ENCODE peak calls at places on chromosomes 7 and 10, in six cellular contexts. B is bronchial epithelial cell, S is psoas muscle, M is fibroblast of lung, F is IMR-90, K is HFFc6. V is an unnamed sample.

GRCh38 chr10:71763352-71764127 is 9.8 kb downstream of the VSIR start:
- DNase-seq in B (no peak), S (no peak), M (peak), F (peak), K (no peak), V (no peak)

GRCh38 chr7:41624818-41625217 is 78.1 kb downstream of the INHBA start:
- DNase-seq in B (peak), S (no peak), M (peak), F (peak), K (peak), V (no peak)

GRCh38 chr7:19522486-19522885 is 186.4 kb downstream of the POLR1F start:
- DNase-seq in B (peak), S (no peak), M (peak), F (peak), K (no peak), V (no peak)

GRCh38 chr7:92781117-92781720 is 55.2 kb downstream of the CDK6 start:
- DNase-seq in B (no peak), S (peak), M (peak), F (no peak), K (no peak), V (no peak)

GRCh38 chr10:102419561-102420442 is 834 bp upstream of the FBXL15 start:
- DNase-seq in B (no peak), S (peak), M (peak), F (no peak), K (no peak), V (peak)

GRCh38 chr7:129159539-129159938 is 15.0 kb downstream of the TSPAN33 start:
- DNase-seq in B (no peak), S (no peak), M (no peak), F (no peak), K (no peak), V (no peak)

GRCh38 chr7:159237022-159237421 is 92.4 kb upstream of the VIPR2 start:
- DNase-seq in B (no peak), S (no peak), M (no peak), F (no peak), K (no peak), V (no peak)

GRCh38 chr10:14585287-14586193 is 189.2 kb downstream of the FAM107B start:
- DNase-seq in B (peak), S (no peak), M (no peak), F (no peak), K (no peak), V (no peak)

GRCh38 chr7:64947252-64948000 is 43.4 kb downstream of the ZNF117 start:
- DNase-seq in B (no peak), S (no peak), M (no peak), F (no peak), K (no peak), V (no peak)

GRCh38 chr7:78769551-78770101 is 683.8 kb downstream of the MAGI2 start:
- DNase-seq in B (no peak), S (no peak), M (peak), F (no peak), K (no peak), V (no peak)

GRCh38 chr10:108465871-108466641 is 1301.5 kb upstream of the SORCS1 start:
- DNase-seq in B (peak), S (peak), M (no peak), F (no peak), K (no peak), V (peak)

GRCh38 chr10:88728107-88728763 is 22.2 kb downstream of the LIPK start:
- DNase-seq in B (no peak), S (no peak), M (no peak), F (no peak), K (no peak), V (peak)

GRCh38 chr7:57496395-57496794 is 46.4 kb downstream of the ZNF716 start:
- DNase-seq in B (no peak), S (no peak), M (no peak), F (no peak), K (no peak), V (no peak)

GRCh38 chr7:91293840-91294239 is 29.6 kb downstream of the FZD1 start:
- DNase-seq in B (peak), S (no peak), M (no peak), F (no peak), K (no peak), V (no peak)

GRCh38 chr7:88835147-88835728 is 39.7 kb upstream of the TEX47 start:
- DNase-seq in B (peak), S (no peak), M (no peak), F (no peak), K (no peak), V (peak)

GRCh38 chr10:60757422-60757895 is 20.8 kb upstream of the CDK1 start:
- DNase-seq in B (no peak), S (no peak), M (no peak), F (peak), K (no peak), V (no peak)

GRCh38 chr10:1287493-1288480 is 231.6 kb downstream of the WDR37 start:
- DNase-seq in B (peak), S (no peak), M (no peak), F (no peak), K (no peak), V (no peak)

GRCh38 chr10:93518531-93518930 is 22.1 kb downstream of the CEP55 start:
- DNase-seq in B (no peak), S (no peak), M (no peak), F (no peak), K (no peak), V (no peak)

GRCh38 chr10:4704034-4704545 is 121.9 kb upstream of the AKR1E2 start:
- DNase-seq in B (peak), S (no peak), M (peak), F (peak), K (peak), V (no peak)

GRCh38 chr10:329361-330099 is 194.3 kb downstream of the ZMYND11 start:
- DNase-seq in B (peak), S (peak), M (peak), F (peak), K (peak), V (no peak)

GRCh38 chr7:85480666-85481065 is 293.8 kb upstream of the SEMA3D start:
- DNase-seq in B (no peak), S (no peak), M (no peak), F (no peak), K (no peak), V (no peak)

GRCh38 chr7:141563956-141564623 is 12.9 kb downstream of the AGK start:
- DNase-seq in B (no peak), S (no peak), M (no peak), F (no peak), K (no peak), V (no peak)

GRCh38 chr7:17205850-17206353 is 92.5 kb upstream of the AHR start:
- DNase-seq in B (no peak), S (no peak), M (no peak), F (no peak), K (no peak), V (no peak)

GRCh38 chr10:69802424-69803161 is 887 bp downstream of the COL13A1 start:
- DNase-seq in B (peak), S (peak), M (peak), F (peak), K (peak), V (peak)

GRCh38 chr10:69801434-69802315 is at the start of gene COL13A1:
- DNase-seq in B (peak), S (peak), M (peak), F (peak), K (peak), V (peak)

GRCh38 chr10:69800665-69801064 is 1.0 kb upstream of the COL13A1 start:
- DNase-seq in B (no peak), S (no peak), M (no peak), F (no peak), K (no peak), V (no peak)

GRCh38 chr10:69800109-69800508 is 1.6 kb upstream of the COL13A1 start:
- DNase-seq in B (peak), S (no peak), M (peak), F (peak), K (peak), V (peak)

DNA sequence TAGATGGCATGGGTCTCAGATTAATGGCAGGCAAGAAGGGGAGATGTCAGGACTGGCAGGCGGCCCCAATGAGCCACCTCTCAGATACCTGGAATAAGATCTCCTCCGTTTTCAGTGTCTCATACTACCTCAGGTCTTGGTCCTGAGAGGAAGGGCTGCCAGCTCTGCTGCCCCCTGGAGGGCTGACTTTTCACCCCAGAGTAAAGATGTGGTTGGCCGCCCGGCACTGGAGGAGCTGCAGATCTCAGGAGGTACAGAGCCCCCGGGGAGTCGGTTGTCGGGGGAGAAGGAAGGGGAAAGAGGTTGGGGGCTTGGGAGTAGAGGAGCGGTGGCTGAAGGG is 642 bp upstream of the COL13A1 start:
- DNase-seq in B (peak), S (peak), M (peak), F (peak), K (peak), V (peak)
- TF ChIP-seq CTCF in B (peak), S (peak), M (peak), F (peak), K (peak), V (peak)

DNA sequence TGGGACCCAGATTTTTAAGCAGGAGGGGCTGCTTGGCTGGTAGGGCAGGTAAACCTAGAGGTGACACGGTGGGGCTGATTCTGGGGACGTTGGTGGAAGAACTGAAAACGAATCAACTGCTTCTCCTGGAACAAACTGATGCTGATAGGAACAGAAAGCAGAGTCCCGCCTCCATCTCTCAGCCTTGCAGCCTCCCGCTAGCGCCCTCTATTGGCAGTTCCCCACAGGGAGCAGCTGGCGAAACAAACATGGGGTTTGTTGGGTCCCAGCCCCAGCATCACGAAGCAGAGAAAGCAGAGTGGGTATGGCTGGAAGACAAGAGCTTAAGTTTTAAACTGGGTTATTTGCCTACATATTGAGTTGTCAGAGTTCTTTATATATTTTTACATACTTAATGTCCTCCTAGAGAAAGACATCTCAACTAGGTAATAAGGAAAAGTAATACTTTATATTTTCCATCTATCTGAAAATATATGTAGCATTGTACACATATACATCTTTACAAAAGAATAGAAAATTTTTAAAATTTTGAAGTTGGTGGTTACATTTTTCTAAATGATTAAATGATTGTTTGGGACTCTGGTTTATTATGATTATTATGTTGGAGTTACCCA is 42.3 kb upstream of the FOXI2 start:
- DNase-seq in B (peak), S (no peak), M (no peak), F (no peak), K (no peak), V (peak)
- TF ChIP-seq CTCF in B (peak), S (no peak), M (peak), F (no peak), K (peak), V (peak)

DNA sequence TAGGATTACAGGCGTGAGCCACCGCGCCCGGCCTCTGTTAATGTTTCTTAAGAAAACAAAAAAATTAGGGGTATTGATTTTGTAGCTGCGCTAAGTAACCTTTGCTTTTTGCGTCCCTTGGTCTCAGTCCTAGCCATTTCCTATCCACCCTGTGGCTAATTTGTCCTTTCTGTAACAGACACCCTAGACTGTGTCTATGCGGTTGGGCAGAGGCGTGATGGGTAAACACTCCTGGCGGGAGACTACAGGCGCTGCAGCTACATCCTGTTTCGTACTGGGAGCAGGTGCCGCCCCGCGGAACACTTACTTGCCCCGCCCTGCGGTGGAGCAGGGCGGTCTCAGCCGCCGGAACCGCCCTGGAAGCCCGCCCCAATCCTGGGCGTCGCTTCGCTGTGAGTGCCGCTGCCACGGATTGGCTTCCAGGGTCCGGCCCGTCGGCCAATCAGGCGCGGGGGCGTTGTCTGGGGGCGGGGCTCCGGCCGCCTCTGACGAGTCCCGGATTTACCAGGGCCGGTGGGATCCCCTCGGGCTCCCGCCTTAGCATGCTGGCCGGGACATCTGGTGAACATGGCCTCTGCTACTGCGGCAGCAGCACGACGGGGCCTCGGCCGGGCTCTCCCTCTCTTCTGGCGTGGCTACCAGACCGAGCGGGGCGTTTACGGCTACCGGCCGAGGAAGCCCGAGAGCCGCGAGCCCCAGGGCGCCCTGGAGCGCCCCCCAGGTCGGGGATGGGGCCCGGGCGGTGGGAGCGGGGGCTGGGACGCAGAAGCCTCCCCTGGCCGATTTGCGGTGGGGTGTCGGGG is at the start of gene DHTKD1:
- DNase-seq in B (peak), S (peak), M (peak), F (peak), K (peak), V (peak)
- TF ChIP-seq CTCF in B (peak), S (peak), M (peak), F (peak), K (peak), V (peak)

GRCh38 chr10:56449770-56450169 is 88.7 kb upstream of the ZWINT start:
- DNase-seq in B (peak), S (no peak), M (no peak), F (no peak), K (no peak), V (no peak)
- TF ChIP-seq CTCF in B (peak), S (no peak), M (no peak), F (peak), K (peak), V (peak)

GRCh38 chr7:139990142-139990535 is 72.6 kb downstream of the PARP12 start:
- DNase-seq in B (no peak), S (no peak), M (no peak), F (no peak), K (no peak), V (no peak)

GRCh38 chr7:139990571-139990970 is 72.2 kb downstream of the PARP12 start:
- DNase-seq in B (no peak), S (no peak), M (no peak), F (no peak), K (no peak), V (no peak)

GRCh38 chr7:139989366-139990141 is 73.2 kb downstream of the PARP12 start:
- DNase-seq in B (no peak), S (no peak), M (no peak), F (no peak), K (no peak), V (no peak)

GRCh38 chr7:139985811-139986210 is 76.9 kb downstream of the PARP12 start:
- DNase-seq in B (no peak), S (no peak), M (no peak), F (no peak), K (no peak), V (no peak)

GRCh38 chr7:139987691-139988516 is 74.8 kb downstream of the PARP12 start:
- DNase-seq in B (no peak), S (no peak), M (no peak), F (no peak), K (no peak), V (no peak)
- TF ChIP-seq CTCF in B (no peak), S (no peak), M (no peak), F (no peak), K (no peak), V (no peak)

GRCh38 chr7:102317231-102318059 is 30.8 kb downstream of the SH2B2 start:
- DNase-seq in B (no peak), S (no peak), M (no peak), F (no peak), K (no peak), V (no peak)
- TF ChIP-seq CTCF in B (no peak), S (no peak), M (no peak), F (no peak), K (peak), V (no peak)

GRCh38 chr7:25659841-25660240 is 431.6 kb upstream of the NPVF start:
- DNase-seq in B (no peak), S (no peak), M (no peak), F (no peak), K (no peak), V (no peak)
- TF ChIP-seq CTCF in B (no peak), S (no peak), M (no peak), F (no peak), K (no peak), V (no peak)

GRCh38 chr7:108525985-108526767 is at the start of gene PNPLA8:
- DNase-seq in B (peak), S (peak), M (peak), F (peak), K (peak), V (peak)
- TF ChIP-seq CTCF in B (no peak), S (peak), M (no peak), F (no peak), K (no peak), V (no peak)

GRCh38 chr10:128091636-128092210 is 34.5 kb downstream of the MKI67 start:
- DNase-seq in B (no peak), S (no peak), M (no peak), F (no peak), K (no peak), V (no peak)
- TF ChIP-seq CTCF in B (no peak), S (no peak), M (no peak), F (no peak), K (no peak), V (no peak)

GRCh38 chr7:22949944-22950343 is 64.0 kb downstream of the HYCC1 start:
- DNase-seq in B (no peak), S (no peak), M (no peak), F (no peak), K (no peak), V (no peak)
- TF ChIP-seq CTCF in B (no peak), S (no peak), M (no peak), F (peak), K (no peak), V (no peak)

V was measured in neural crest cell.